ENCODE peak calls at places on chromosomes 3 and 15, in nine cellular contexts. N is stomach, G is fibroblast of lung, C is left ventricle myocardium inferior, M is body of pancreas, S is H9, J is testis, K is HCT116, A is esophagus muscularis mucosa. I is an unnamed sample.

GRCh38 chr3:44125882-44126281 is 115.8 kb upstream of the TOPAZ1 start:
- DNase-seq in J (no peak), C (no peak), A (no peak), M (no peak), G (peak; percentile 31), S (no peak), K (no peak), N (no peak), I (peak; percentile 65)

GRCh38 chr3:64300790-64301423 is 75.6 kb upstream of the PRICKLE2 start:
- DNase-seq in N (no peak), C (no peak), J (no peak), S (no peak), A (no peak), K (no peak), G (peak; percentile 90), M (no peak), I (no peak)

GRCh38 chr15:92801412-92801773 is 98.7 kb upstream of the CHD2 start:
- DNase-seq in A (no peak), N (no peak), C (no peak), M (no peak), J (no peak), K (peak; percentile 89), S (no peak), G (peak; percentile 98), I (no peak)

GRCh38 chr3:43390255-43390588 is 103.9 kb downstream of the SNRK start:
- DNase-seq in C (no peak), G (no peak), K (no peak), S (no peak), A (peak; percentile 78), J (no peak), M (peak; percentile 85), N (no peak), I (no peak)

GRCh38 chr3:175335229-175335628 is 476.1 kb downstream of the NAALADL2 start:
- DNase-seq in S (no peak), G (peak; percentile 70), A (no peak), M (no peak), C (no peak), N (no peak), K (no peak), J (no peak), I (no peak)

GRCh38 chr15:58154769-58155168 is 16.6 kb downstream of the AQP9 start:
- DNase-seq in N (no peak), G (no peak), C (no peak), J (no peak), S (no peak), A (no peak), K (no peak), M (no peak), I (no peak)

GRCh38 chr3:58383476-58383875 is 50.2 kb downstream of the PDHB start:
- DNase-seq in N (no peak), C (no peak), A (no peak), G (peak; percentile 88), J (no peak), S (no peak), M (no peak), K (no peak), I (no peak)

GRCh38 chr3:131142580-131142979 is 115.9 kb downstream of the NEK11 start:
- DNase-seq in G (no peak), C (no peak), S (no peak), A (no peak), M (no peak), N (no peak), K (no peak), J (no peak), I (no peak)

GRCh38 chr15:29086001-29086400 is 183.6 kb downstream of the NSMCE3 start:
- DNase-seq in G (no peak), S (no peak), A (no peak), N (no peak), M (no peak), J (no peak), K (no peak), C (no peak), I (no peak)

GRCh38 chr3:53141468-53141840 is 11.2 kb upstream of the RFT1 start:
- DNase-seq in M (no peak), A (no peak), N (no peak), C (no peak), S (no peak), G (no peak), K (no peak), J (no peak), I (no peak)

GRCh38 chr3:49357466-49358216 is 512 bp downstream of the GPX1 start:
- DNase-seq in J (peak; percentile 51), A (no peak), N (peak; percentile 49), G (peak; percentile 91), S (peak; percentile 38), K (no peak), C (peak; percentile 34), M (peak; percentile 41), I (peak; percentile 58)

DNA sequence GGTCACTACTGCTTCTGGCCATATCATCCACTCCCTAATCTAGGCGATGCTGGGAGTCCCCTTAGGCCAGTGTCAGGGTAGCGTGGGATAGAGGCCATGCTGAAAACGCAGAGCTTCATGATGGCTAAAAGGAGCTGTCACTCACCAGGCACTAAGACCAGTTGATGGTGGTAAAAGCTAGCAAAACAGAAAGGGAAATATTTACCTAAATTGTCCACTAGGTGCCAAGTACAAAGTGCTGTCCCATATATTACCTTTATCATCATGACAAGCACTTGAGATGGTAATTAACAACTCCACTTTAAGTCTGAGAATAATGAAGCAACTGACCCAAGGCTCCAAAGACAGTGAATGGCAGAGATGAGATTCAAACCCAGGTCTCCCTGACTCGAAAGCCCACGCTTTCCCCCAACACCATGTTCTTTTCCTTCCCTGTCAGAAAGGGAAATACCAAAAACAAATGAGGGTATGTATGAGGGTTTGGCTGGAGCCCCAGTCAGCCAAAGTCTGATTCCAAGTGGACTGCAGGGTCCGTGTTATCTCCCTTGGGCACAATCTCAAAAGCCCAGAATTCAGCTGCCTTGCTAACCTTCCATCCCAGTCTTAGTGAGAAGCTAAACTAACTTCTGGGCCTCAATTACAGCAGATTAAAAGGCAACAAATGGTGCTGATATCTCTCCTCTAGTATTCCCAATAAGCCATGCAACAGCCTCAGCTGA is 84.7 kb downstream of the RBPMS2 start:
- DNase-seq in S (no peak), A (no peak), J (no peak), K (no peak), N (no peak), G (no peak), M (no peak), C (no peak), I (no peak)
- TF ChIP-seq CTCF in S (peak; percentile 47), A (no peak), J (peak; percentile 16), K (peak; percentile 17), N (no peak), G (no peak), M (no peak), C (no peak), I (no peak)

DNA sequence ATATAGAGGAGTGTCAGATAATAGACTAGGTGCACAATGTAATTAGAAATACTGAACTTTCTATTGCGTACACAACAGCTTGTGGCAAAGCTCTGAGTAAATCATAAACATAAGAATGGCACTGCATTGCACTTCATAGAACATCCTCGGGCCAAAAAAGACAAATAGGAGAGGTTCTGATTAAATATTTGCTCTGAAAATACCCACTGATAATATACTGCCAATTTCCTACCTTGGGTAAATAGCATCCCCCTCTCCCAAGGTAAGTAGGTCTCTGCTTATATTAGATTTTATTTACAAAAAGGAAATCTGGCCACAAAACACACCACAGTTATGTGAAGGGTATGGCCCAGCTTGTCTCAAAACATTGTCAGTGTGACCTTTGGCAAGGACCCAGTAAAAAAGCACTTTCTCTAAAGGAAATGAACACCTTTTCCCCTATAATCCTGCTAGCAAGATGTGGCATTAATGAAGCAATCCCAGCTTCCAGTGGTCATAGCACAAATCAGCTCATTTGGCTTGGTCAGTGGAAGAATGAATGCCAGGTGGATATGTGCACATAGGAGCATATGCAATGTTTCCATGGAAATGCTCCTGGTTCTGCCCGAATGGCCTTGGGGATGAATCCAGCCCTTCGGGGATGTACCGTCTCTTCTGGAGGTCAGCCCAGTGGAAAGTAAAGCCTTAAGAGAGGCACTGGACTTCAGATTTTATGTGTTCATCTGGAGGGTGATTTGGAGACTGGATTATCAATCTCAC is 315.9 kb downstream of the LSAMP start:
- DNase-seq in A (no peak), M (no peak), C (no peak), K (no peak), S (no peak), J (peak; percentile 30), N (no peak), G (no peak), I (no peak)
- H3K4me1 ChIP-seq in A (no peaks in the 10 kb centered on the region), M (no peaks in the 10 kb centered on the region), C (no peaks in the 10 kb centered on the region), K (no peaks in the 10 kb centered on the region), S (no peaks in the 10 kb centered on the region), J (no peaks in the 10 kb centered on the region), N (no peaks in the 10 kb centered on the region), G (no peaks in the 10 kb centered on the region), I (no peaks in the 10 kb centered on the region)

GRCh38 chr3:147360936-147361670 is 45.2 kb downstream of the ZIC4 start:
- DNase-seq in G (peak; percentile 7), S (peak; percentile 65), M (no peak), K (no peak), N (no peak), J (no peak), A (peak; percentile 57), C (no peak), I (no peak)

GRCh38 chr3:147364771-147365170 is 41.6 kb downstream of the ZIC4 start:
- DNase-seq in S (no peak), J (no peak), K (no peak), N (no peak), G (no peak), M (no peak), A (peak; percentile 66), C (no peak), I (no peak)

GRCh38 chr3:147359177-147360062 is 46.9 kb downstream of the ZIC4 start:
- DNase-seq in M (no peak), G (no peak), C (no peak), N (no peak), A (peak; percentile 57), S (peak; percentile 62), K (no peak), J (no peak), I (no peak)

GRCh38 chr3:147358144-147358992 is 48.0 kb downstream of the ZIC4 start:
- DNase-seq in S (peak; percentile 48), M (no peak), J (no peak), G (no peak), C (no peak), K (no peak), N (no peak), A (peak; percentile 70), I (no peak)

DNA sequence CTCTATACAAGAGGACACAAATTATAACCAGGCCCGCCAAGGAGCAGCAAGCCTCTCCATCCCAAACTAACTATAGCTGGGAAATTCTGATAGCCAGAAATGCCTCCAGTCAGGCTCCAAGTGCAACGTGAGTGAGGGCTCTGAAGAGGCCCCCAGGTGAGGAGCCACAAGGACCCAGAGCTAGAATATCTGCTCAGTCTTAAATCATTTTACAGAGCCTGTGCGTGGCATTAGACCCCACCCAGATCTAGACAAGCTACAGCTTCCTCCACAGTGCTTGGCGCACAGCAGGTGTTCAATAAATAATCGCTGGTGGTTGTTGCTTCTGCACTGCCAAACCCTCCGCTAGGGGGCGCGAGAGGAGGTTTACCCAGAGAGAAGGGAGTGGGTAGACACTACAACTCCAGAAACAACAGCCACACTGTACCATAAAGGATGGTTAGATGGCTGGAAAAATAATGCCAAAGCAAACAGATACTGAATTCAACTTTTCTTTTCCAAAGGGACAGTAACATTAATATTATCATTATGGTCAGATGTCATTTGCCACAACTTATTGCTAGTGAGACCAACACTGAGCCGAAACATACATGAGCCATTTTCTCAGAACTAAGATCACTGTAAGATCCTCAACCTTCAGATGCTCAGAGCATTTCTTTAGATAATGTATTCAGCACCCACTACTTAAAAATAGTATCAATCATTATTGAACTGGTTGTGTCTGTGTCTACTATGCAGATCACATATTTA is 44.5 kb downstream of the ZIC4 start:
- DNase-seq in A (peak; percentile 75), G (no peak), N (no peak), K (peak; percentile 34), S (peak; percentile 82), J (peak; percentile 81), M (peak; percentile 20), C (no peak), I (no peak)
- TF ChIP-seq CTCF in A (no peak), G (peak; percentile 57), N (no peak), K (peak; percentile 53), S (peak; percentile 97), J (peak; percentile 74), M (peak; percentile 22), C (peak; percentile 40), I (no peak)

GRCh38 chr3:67605377-67605776 is 49.0 kb downstream of the SUCLG2 start:
- DNase-seq in C (no peak), J (no peak), M (no peak), N (no peak), S (no peak), G (peak; percentile 83), K (no peak), A (peak; percentile 5), I (no peak)
- H3K4me1 ChIP-seq in C (peaks cover 14% of the 10 kb centered on the region), J (no peaks in the 10 kb centered on the region), M (peaks cover 12% of the 10 kb centered on the region), N (peaks cover 9% of the 10 kb centered on the region), S (peaks cover 3% of the 10 kb centered on the region), G (peaks cover 2% of the 10 kb centered on the region), K (no peaks in the 10 kb centered on the region), A (peaks cover 5% of the 10 kb centered on the region), I (no peaks in the 10 kb centered on the region)